ENCODE peak calls at places on chromosome 21, in ten cellular contexts. V is cardiac muscle cell, C is prostate gland, N is fibroblast of lung, H is IMR-90, K is heart left ventricle, L is right lobe of liver, G is body of pancreas, W is left ventricle myocardium inferior, Y is tibial nerve. Q is an unnamed sample.

GRCh38 chr21:26909972-26910371 is 56.9 kb downstream of the ADAMTS5 start:
- DNase-seq in K (no peak), N (no peak), Y (no peak), L (no peak), C (no peak), W (no peak), V (peak), H (no peak), G (no peak), Q (no peak)

GRCh38 chr21:15586752-15587436 is 142.9 kb upstream of the USP25 start:
- DNase-seq in K (no peak), V (no peak), L (no peak), Y (no peak), W (no peak), N (no peak), H (no peak), G (no peak), C (no peak), Q (no peak)

GRCh38 chr21:26107439-26107838 is 63.1 kb downstream of the APP start:
- DNase-seq in L (no peak), H (no peak), C (no peak), V (no peak), W (no peak), G (no peak), Y (no peak), N (no peak), K (no peak), Q (no peak)

GRCh38 chr21:20302084-20302483 is 696.1 kb upstream of the NCAM2 start:
- DNase-seq in G (no peak), V (no peak), N (no peak), L (no peak), W (no peak), C (no peak), Y (no peak), K (no peak), H (no peak), Q (no peak)

GRCh38 chr21:35150562-35151226 is 101.6 kb upstream of the RUNX1 start:
- DNase-seq in L (no peak), W (no peak), N (peak), C (no peak), G (no peak), Y (no peak), V (peak), H (peak), K (no peak), Q (no peak)

GRCh38 chr21:45607021-45607921 is 36.3 kb upstream of the PCBP3 start:
- DNase-seq in N (peak), V (peak), Y (no peak), K (no peak), L (peak), G (no peak), W (no peak), C (no peak), H (peak), Q (peak)

GRCh38 chr21:35559128-35559831 is 501.0 kb downstream of the SETD4 start:
- DNase-seq in H (peak), C (no peak), L (no peak), G (no peak), Y (no peak), K (no peak), N (peak), W (no peak), V (peak), Q (no peak)

GRCh38 chr21:26115346-26115745 is 55.2 kb downstream of the APP start:
- DNase-seq in G (peak), V (peak), W (no peak), K (peak), Y (no peak), N (no peak), H (no peak), L (no peak), C (no peak), Q (no peak)

GRCh38 chr21:37358392-37358791 is 8.2 kb upstream of the DYRK1A start:
- DNase-seq in Y (no peak), W (no peak), G (no peak), V (peak), C (no peak), L (no peak), K (no peak), N (no peak), H (no peak), Q (no peak)

GRCh38 chr21:36325373-36326010 is 5.5 kb downstream of the MORC3 start:
- DNase-seq in K (no peak), W (no peak), Y (no peak), L (no peak), N (peak), C (no peak), H (peak), G (no peak), V (no peak), Q (no peak)

GRCh38 chr21:39911286-39911685 is 44.0 kb downstream of the PCP4 start:
- DNase-seq in W (no peak), Y (no peak), N (no peak), V (no peak), G (no peak), K (no peak), C (no peak), H (no peak), L (no peak), Q (no peak)

GRCh38 chr21:27769763-27770162 is 802.9 kb upstream of the ADAMTS5 start:
- DNase-seq in V (peak), H (no peak), G (no peak), N (no peak), K (no peak), W (no peak), C (no peak), Y (no peak), L (no peak), Q (no peak)

GRCh38 chr21:16942703-16943102 is 570.1 kb upstream of the CXADR start:
- DNase-seq in L (no peak), V (peak), G (no peak), K (no peak), W (no peak), C (no peak), H (peak), N (peak), Y (no peak), Q (no peak)

GRCh38 chr21:17668479-17668878 is 55.8 kb upstream of the BTG3 start:
- DNase-seq in V (no peak), Y (no peak), C (no peak), W (no peak), K (no peak), G (no peak), N (no peak), L (no peak), H (no peak), Q (no peak)

GRCh38 chr21:33384851-33385331 is 18.3 kb upstream of the IFNGR2 start:
- DNase-seq in N (peak), W (no peak), H (peak), Y (no peak), L (no peak), C (no peak), V (no peak), K (no peak), G (no peak), Q (no peak)

DNA sequence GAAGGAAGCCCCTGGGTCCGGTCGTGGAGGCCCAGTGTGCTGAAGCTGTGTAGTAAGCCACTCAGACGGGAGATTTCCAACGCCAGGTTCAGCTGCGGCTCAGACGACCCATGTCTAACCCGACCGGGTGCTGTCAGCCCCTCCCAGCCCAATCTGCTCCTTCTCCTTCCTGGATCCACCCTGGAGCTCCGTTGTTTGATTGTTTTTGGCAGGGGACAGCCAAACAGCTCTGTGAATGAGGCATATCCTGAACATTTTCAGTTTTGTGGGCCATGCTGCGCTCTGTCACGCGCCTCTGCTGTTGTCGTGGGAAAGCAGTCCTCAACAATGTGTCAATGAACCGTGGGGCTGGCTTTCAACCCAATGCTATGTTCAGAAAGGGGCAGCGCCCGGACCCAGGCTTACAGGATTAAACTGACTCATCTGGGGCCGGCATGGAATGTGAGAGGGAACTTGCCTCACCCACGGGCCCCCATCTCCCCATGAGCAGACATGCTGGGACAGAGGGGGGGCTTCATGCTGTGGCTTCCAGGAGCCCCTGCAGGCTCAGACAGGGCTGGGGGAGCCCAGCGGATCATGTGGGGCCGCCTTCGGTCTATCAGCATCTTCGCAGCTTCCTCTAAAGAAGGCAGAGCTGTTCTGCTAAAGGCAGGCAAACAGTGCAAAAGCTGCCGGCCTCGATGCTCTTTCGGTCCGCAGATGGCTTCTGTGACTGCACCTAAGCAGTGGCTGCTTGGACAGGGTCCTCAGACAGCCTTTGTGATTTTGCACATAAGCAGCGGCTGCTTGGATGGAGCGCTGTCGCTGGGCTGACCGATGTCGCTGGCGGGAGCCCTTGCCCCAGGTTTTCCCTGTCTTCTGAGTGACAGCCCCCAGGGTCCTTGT is 101.7 kb downstream of the RIPK4 start:
- DNase-seq in G (peak), W (no peak), H (peak), Y (peak), K (no peak), V (peak), N (peak), L (no peak), C (no peak), Q (no peak)
- H3K4me3 ChIP-seq in G (no peak), W (peak), H (no peak), Y (no peak), K (no peak), V (no peak), N (no peak), L (no peak), C (no peak), Q (no peak)

GRCh38 chr21:41230530-41230929 is 62.6 kb downstream of the BACE2 start:
- DNase-seq in H (no peak), Y (no peak), N (no peak), G (no peak), K (no peak), V (no peak), W (no peak), C (no peak), L (no peak), Q (no peak)
- H3K27ac ChIP-seq in H (no peak), Y (no peak), N (no peak), G (no peak), K (no peak), V (no peak), W (no peak), C (no peak), L (no peak), Q (no peak)

GRCh38 chr21:18725653-18726052 is 322.1 kb upstream of the TMPRSS15 start:
- DNase-seq in N (no peak), Y (no peak), C (no peak), V (no peak), K (no peak), L (no peak), H (no peak), G (no peak), W (no peak), Q (no peak)
- TF ChIP-seq CTCF in N (no peak), Y (no peak), C (no peak), V (no peak), K (no peak), L (no peak), H (no peak), G (no peak), W (no peak), Q (no peak)

DNA sequence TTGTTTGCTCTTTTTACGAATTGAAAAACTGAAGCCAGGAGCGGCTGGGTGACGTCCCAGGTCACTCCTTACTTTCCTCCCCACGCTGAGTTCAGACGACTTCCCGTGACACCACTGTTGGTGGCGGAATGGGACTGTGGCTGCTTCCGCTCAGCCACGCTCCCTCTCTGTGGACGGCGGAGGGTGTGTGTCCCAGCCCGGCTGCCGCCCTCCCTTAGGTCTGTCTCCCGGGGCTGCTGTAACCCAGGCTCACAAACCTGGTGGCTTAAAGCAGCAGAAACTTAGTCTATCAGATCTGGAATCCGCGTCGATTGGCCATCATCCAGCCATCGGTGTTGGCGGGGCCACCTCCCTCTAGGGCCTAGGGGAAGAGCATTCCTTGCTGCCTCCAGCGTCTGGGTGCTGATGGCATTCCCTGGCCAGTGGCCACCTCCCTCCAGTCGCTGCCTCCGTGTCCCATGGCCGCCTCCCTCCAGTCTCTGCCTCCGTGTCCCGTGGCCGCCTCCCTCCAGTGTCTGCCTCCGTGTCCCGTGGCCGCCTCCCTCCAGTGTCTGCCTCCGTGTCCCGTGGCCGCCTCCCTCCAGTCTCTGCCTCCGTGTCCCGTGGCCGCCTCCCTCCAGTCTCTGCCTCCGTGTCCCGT is 17.5 kb downstream of the TRPM2 start:
- DNase-seq in G (no peak), H (no peak), W (no peak), Y (no peak), V (no peak), C (no peak), K (no peak), N (no peak), L (no peak), Q (peak)
- H3K4me3 ChIP-seq in G (no peak), H (no peak), W (no peak), Y (no peak), V (no peak), C (no peak), K (no peak), N (no peak), L (no peak), Q (no peak)

DNA sequence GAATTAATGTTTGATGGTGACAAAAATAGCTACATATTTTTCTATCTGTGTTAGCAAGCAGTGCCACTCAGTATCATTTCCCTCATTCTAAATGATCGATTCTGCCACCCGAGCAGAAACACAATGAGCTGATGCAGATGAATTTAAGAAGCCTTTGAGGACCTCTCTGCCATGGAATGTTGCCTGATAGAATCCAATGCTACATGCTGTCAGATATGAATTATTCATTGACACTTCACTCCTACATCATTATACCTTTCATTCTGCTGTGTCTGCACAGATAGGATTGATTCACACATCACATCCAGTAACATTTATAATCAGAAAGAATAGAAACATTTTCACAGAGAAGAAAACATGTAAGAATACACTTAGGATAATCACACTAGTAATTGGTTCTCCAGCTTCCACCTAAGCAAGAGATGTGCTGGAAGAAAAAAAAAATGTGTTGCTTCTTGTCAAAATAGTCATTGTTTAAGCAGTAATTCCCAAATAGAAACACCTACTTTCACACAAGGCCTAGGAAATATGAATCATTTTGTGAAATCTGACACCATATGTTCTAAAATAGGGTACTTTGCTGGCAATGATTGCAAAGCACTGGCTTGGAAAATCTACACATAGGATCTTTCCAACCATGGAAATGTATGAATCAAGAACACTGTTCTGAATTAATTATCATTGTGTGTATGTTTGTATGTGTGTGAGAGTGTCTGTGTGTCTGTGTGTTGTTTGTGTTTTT is 110.1 kb downstream of the GRIK1 start:
- DNase-seq in G (no peak), H (no peak), Y (no peak), N (peak), C (no peak), W (no peak), K (no peak), V (no peak), L (no peak), Q (no peak)
- H3K27ac ChIP-seq in G (no peak), H (no peak), Y (no peak), N (no peak), C (no peak), W (no peak), K (no peak), V (no peak), L (no peak), Q (no peak)

Q was measured in upper lobe of right lung.